ENCODE peak calls at places on chromosomes 3 and 15, in four cellular contexts. L is ovary, Z is tibial nerve, O is H54. U is an unnamed sample.

GRCh38 chr3:10519236-10519635 is 13.8 kb upstream of the ATP2B2 start:
- DNase-seq in L (no peak), Z (no peak), O (no peak), U (no peak)

GRCh38 chr15:91186892-91187644 is 87.0 kb downstream of the SV2B start:
- DNase-seq in L (no peak), Z (no peak), O (no peak), U (peak)

GRCh38 chr15:94174399-94174802 is 57.0 kb upstream of the MCTP2 start:
- DNase-seq in L (no peak), Z (no peak), O (no peak), U (peak)

GRCh38 chr3:105511031-105511430 is 144.3 kb downstream of the ALCAM start:
- DNase-seq in L (no peak), Z (no peak), O (no peak), U (no peak)

GRCh38 chr15:32818758-32819405 is 101.1 kb downstream of the GREM1 start:
- DNase-seq in L (no peak), Z (no peak), O (no peak), U (no peak)

GRCh38 chr15:95284933-95285401 is 1045.5 kb upstream of the NR2F2 start:
- DNase-seq in L (no peak), Z (no peak), O (no peak), U (no peak)

GRCh38 chr3:63625161-63625560 is 27.3 kb upstream of the SNTN start:
- DNase-seq in L (no peak), Z (no peak), O (no peak), U (no peak)

GRCh38 chr3:85360742-85361387 is 402.1 kb downstream of the CADM2 start:
- DNase-seq in L (no peak), Z (no peak), O (peak), U (peak)

GRCh38 chr3:167094632-167095031 is 285.5 kb downstream of the ZBBX start:
- DNase-seq in L (no peak), Z (no peak), O (no peak), U (no peak)

GRCh38 chr3:71685686-71686085 is 39.5 kb downstream of the EIF4E3 start:
- DNase-seq in L (no peak), Z (no peak), O (no peak), U (no peak)

GRCh38 chr15:99345242-99345641 is 94.0 kb downstream of the LRRC28 start:
- DNase-seq in L (no peak), Z (no peak), O (no peak), U (no peak)

GRCh38 chr3:111568906-111569305 is 26.2 kb downstream of the ZBED2 start:
- DNase-seq in L (no peak), Z (no peak), O (no peak), U (no peak)

GRCh38 chr3:173397161-173398110 is at the start of gene NLGN1:
- DNase-seq in L (peak), Z (peak), O (peak), U (peak)

DNA sequence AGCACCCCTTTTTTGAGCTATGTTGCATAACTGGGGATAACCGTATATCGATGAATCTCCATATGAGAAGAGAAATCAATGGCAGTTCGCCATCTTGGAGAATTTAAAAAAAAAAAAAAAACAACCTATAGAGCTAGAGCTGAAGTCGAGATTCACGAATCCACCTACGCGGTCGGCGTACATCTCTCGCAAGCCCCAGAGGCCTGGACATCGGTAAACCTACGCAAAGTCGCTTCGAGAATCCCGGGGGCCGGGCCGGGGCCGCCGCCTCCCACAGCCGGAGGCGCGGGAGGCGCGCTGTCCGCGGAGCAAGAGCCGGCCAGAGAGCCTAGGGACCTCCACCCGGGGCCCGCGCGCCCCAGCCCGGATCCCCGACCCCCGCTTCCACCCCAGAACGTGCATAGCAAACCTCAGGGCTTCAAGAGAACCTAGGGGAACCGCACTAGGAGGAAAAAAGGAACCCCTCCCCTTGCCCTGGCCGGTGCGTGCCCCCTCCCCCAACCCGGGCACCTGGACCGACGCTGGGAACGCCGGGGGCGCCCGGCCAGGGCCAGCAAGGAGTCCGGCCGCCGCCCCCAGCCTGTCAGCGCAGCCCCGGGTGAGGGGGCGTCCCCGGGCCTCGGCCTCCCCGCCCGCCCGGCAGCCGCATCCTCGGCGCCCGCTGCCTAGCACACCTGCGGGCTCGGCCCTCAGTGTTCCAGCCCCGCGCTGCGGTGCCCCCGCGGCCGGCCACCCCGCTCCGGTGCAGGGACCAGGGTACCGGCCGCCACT is 565 bp downstream of the PFN2 start:
- DNase-seq in L (peak), Z (peak), O (peak), U (peak)
- TF ChIP-seq POLR2A in L (no peak), Z (no peak), O (no peak), U (no peak)

GRCh38 chr3:133424937-133425869 is 25.3 kb downstream of the BFSP2 start:
- DNase-seq in L (no peak), Z (no peak), O (no peak), U (no peak)
- TF ChIP-seq POLR2A in L (no peak), Z (no peak), O (no peak), U (no peak)

DNA sequence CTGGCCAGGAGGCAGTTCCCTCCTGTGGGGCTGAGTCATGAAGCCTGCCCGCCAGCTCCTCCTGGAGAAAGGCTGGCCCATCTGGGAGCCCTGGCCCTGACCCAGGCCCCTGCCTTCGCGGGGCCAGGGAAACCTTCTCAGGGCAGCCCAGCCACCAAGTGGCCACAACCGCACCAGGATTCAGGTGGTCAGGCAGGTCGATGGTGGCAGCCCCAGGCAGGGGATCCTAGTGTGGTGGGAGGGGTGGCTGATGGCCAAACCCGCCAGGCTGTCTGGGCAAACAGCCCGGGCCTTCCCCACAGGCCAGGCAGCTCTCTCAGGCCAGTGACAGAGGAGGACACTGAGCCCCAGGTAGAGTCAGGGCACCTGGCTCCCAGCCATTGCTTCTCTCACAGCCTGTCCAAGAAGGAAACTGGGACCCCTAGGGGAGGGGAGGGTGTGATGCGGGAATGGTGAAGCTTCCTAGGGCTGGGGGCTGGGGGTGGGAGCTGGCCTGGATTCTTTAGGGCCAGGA is 1.2 kb downstream of the TWF2 start:
- DNase-seq in L (peak), Z (peak), O (peak), U (peak)
- TF ChIP-seq POLR2A in L (no peak), Z (no peak), O (no peak), U (no peak)

GRCh38 chr15:79922512-79923067 is 25.8 kb upstream of the MTHFS start:
- DNase-seq in L (no peak), Z (no peak), O (no peak), U (no peak)
- TF ChIP-seq POLR2A in L (no peak), Z (no peak), O (no peak), U (no peak)

GRCh38 chr15:63054281-63054683 is 11.7 kb downstream of the TPM1 start:
- DNase-seq in L (no peak), Z (no peak), O (no peak), U (peak)

GRCh38 chr15:63054985-63055384 is 12.4 kb downstream of the TPM1 start:
- DNase-seq in L (no peak), Z (no peak), O (no peak), U (no peak)

GRCh38 chr15:63051701-63052066 is 9.1 kb downstream of the TPM1 start:
- DNase-seq in L (no peak), Z (no peak), O (no peak), U (no peak)

GRCh38 chr15:63052128-63052826 is 9.7 kb downstream of the TPM1 start:
- DNase-seq in L (no peak), Z (no peak), O (no peak), U (peak)

GRCh38 chr15:63052961-63053698 is 10.6 kb downstream of the TPM1 start:
- DNase-seq in L (no peak), Z (peak), O (no peak), U (no peak)
- TF ChIP-seq POLR2A in L (no peak), Z (no peak), O (no peak), U (no peak)

GRCh38 chr3:30372837-30373236 is 233.6 kb upstream of the TGFBR2 start:
- DNase-seq in L (no peak), Z (no peak), O (no peak), U (no peak)

GRCh38 chr3:30368978-30369377 is 237.4 kb upstream of the TGFBR2 start:
- DNase-seq in L (no peak), Z (no peak), O (no peak), U (no peak)

GRCh38 chr3:30370681-30371271 is 235.6 kb upstream of the TGFBR2 start:
- DNase-seq in L (no peak), Z (no peak), O (no peak), U (no peak)
- TF ChIP-seq POLR2A in L (no peak), Z (no peak), O (no peak), U (no peak)

GRCh38 chr3:144773344-144773743 is 801.7 kb downstream of the DIPK2A start:
- DNase-seq in L (no peak), Z (no peak), O (no peak), U (no peak)

GRCh38 chr3:144771401-144771870 is 799.8 kb downstream of the DIPK2A start:
- DNase-seq in L (no peak), Z (no peak), O (no peak), U (no peak)

GRCh38 chr3:144772372-144772771 is 800.7 kb downstream of the DIPK2A start:
- DNase-seq in L (no peak), Z (no peak), O (no peak), U (no peak)

GRCh38 chr3:144770291-144770690 is 798.7 kb downstream of the DIPK2A start:
- DNase-seq in L (no peak), Z (no peak), O (no peak), U (no peak)

DNA sequence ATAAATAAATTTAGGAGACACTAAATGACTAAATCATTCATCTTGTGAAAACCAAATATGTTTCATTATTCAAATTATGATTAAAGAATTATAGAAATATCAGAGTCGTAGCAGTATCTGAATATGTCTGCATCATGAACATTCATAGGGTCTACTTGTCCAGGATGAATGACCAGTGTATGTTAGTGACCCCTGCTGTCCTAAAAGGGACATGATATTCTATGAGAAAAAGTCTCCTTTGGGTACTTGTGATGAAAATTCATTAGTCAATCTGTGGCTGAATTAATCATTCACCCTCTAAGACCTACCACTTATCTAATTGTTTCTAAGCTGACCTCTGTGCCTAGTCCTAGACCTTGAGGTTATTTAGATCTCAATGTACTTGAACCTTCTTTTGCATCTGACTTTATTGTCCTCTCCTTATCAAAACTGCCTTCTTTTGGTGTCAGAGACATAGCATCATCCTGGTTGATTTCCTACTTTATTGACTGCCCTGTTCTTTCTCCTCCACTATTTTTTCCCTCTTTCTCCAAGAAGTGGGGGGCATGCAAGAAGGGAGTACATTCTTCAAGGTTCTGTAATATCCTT is 799.3 kb downstream of the DIPK2A start:
- DNase-seq in L (no peak), Z (no peak), O (no peak), U (peak)
- TF ChIP-seq POLR2A in L (no peak), Z (no peak), O (no peak), U (no peak)

DNA sequence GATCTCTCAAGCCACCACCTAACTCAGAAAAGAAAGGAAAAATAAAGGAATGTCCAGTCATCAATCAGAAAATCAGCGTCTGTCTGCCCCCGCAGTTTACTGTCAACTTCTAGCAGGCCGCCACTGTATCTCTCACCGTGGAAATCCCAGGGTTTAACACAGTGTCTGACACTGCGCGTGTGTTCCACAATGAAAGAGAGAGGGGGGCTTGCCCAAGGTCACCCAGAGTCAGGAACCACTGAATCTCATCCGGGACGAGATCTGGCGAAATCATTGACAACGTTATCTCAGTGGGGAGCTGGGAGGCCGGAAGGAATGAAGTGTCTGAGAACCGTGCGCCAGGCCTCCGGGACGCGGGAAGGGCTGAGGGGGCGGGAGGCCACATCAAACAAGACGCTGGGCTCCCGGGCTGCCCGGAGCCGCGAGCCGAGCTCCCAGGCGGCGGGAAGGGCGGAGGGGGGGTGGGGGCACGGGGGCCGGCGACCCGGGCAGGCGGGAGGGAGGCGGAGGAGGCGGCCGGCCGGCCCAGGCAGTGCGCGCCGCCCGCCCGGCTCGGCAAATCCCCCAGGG is 2.2 kb upstream of the HES1 start:
- DNase-seq in L (peak), Z (no peak), O (peak), U (peak)
- TF ChIP-seq POLR2A in L (no peak), Z (no peak), O (peak), U (no peak)

GRCh38 chr3:195129644-195130492 is 141.1 kb downstream of the XXYLT1 start:
- DNase-seq in L (no peak), Z (no peak), O (no peak), U (no peak)
- TF ChIP-seq POLR2A in L (no peak), Z (no peak), O (no peak), U (no peak)

DNA sequence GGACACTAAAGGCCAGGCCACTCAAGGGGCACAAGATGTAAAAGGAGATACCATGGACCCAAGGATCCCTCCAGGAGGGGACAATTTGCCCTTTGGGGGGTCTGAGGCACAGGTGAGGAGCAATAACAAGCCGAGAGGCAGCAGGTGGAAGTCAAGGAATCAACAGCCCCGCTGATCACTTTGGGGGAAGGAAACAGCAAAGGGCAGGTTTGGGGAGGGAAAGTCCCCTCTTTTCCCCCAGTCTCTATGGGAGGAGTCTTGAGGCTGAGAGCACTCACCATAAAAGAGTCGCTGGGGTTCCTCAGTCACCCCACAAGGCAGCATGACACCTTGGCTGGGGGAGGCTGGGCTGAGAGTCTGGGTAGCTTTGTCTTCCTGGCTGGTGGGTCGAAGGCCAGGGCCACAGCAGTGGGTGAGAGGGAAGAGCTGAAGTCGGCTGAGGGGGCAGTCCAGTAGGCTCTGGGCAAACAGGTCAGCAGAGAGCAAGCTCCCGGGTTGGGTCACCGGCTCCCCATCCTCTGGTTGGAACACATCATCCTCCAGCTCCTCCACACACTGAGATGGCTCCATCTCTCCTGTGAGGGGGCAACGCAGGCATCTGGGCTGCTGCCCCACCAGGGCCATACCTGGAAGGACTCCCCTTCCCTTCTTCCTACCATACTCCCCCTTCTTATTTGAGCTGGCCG is 3.0 kb downstream of the BMF start:
- DNase-seq in L (no peak), Z (no peak), O (no peak), U (no peak)
- TF ChIP-seq POLR2A in L (no peak), Z (no peak), O (no peak), U (no peak)

U was measured in erythroblast.